ENCODE peak calls at places on chromosome 6, in four cellular contexts. One of them, this sample, is unnamed.

GRCh38 chr6:88953550-88954386 is 9.7 kb downstream of the RNGTT start:
- DNase-seq in psoas muscle: no peak
- DNase-seq in brain microvascular endothelial cell: no peak
- DNase-seq in GM10248: no peak
- DNase-seq in this sample: no peak

GRCh38 chr6:148935705-148936306 is 189.0 kb downstream of the UST start:
- DNase-seq in brain microvascular endothelial cell: peak
- DNase-seq in psoas muscle: no peak
- DNase-seq in GM10248: no peak
- DNase-seq in this sample: no peak

GRCh38 chr6:53793318-53793975 is 1.4 kb upstream of the LRRC1 start:
- DNase-seq in GM10248: peak
- DNase-seq in psoas muscle: no peak
- DNase-seq in brain microvascular endothelial cell: peak
- DNase-seq in this sample: peak

GRCh38 chr6:56691201-56691595 is 48.5 kb upstream of the DST start:
- DNase-seq in GM10248: no peak
- DNase-seq in psoas muscle: no peak
- DNase-seq in brain microvascular endothelial cell: no peak
- DNase-seq in this sample: no peak

GRCh38 chr6:130906736-130907381 is 79.7 kb downstream of the SMLR1 start:
- DNase-seq in GM10248: no peak
- DNase-seq in psoas muscle: no peak
- DNase-seq in brain microvascular endothelial cell: peak
- DNase-seq in this sample: no peak

GRCh38 chr6:89952696-89953095 is 58.4 kb downstream of the GJA10 start:
- DNase-seq in brain microvascular endothelial cell: peak
- DNase-seq in GM10248: no peak
- DNase-seq in psoas muscle: no peak
- DNase-seq in this sample: no peak

GRCh38 chr6:12935637-12936036 is 219.1 kb downstream of the PHACTR1 start:
- DNase-seq in GM10248: no peak
- DNase-seq in psoas muscle: no peak
- DNase-seq in brain microvascular endothelial cell: no peak
- DNase-seq in this sample: no peak

GRCh38 chr6:39816744-39817143 is 24.6 kb downstream of the DAAM2 start:
- DNase-seq in GM10248: no peak
- DNase-seq in brain microvascular endothelial cell: no peak
- DNase-seq in psoas muscle: no peak
- DNase-seq in this sample: no peak

GRCh38 chr6:111804627-111805235 is 68.5 kb downstream of the FYN start:
- DNase-seq in brain microvascular endothelial cell: peak
- DNase-seq in GM10248: peak
- DNase-seq in psoas muscle: no peak
- DNase-seq in this sample: no peak

GRCh38 chr6:85594197-85594930 is 706 bp upstream of the SNX14 start:
- DNase-seq in GM10248: no peak
- DNase-seq in psoas muscle: no peak
- DNase-seq in brain microvascular endothelial cell: no peak
- DNase-seq in this sample: no peak

GRCh38 chr6:20534906-20535305 is 649 bp downstream of the CDKAL1 start:
- DNase-seq in GM10248: no peak
- DNase-seq in brain microvascular endothelial cell: no peak
- DNase-seq in psoas muscle: no peak
- DNase-seq in this sample: no peak

GRCh38 chr6:128179890-128180440 is 279.1 kb upstream of the THEMIS start:
- DNase-seq in psoas muscle: no peak
- DNase-seq in brain microvascular endothelial cell: no peak
- DNase-seq in GM10248: no peak
- DNase-seq in this sample: no peak

GRCh38 chr6:3421763-3422456 is 34.9 kb downstream of the SLC22A23 start:
- DNase-seq in psoas muscle: no peak
- DNase-seq in GM10248: no peak
- DNase-seq in brain microvascular endothelial cell: peak
- DNase-seq in this sample: no peak

GRCh38 chr6:13441778-13442177 is 45.6 kb downstream of the GFOD1 start:
- DNase-seq in brain microvascular endothelial cell: no peak
- DNase-seq in psoas muscle: no peak
- DNase-seq in GM10248: no peak
- DNase-seq in this sample: no peak

GRCh38 chr6:158468666-158469065 is 91.2 kb upstream of the TMEM181 start:
- DNase-seq in psoas muscle: no peak
- DNase-seq in brain microvascular endothelial cell: no peak
- DNase-seq in GM10248: no peak
- DNase-seq in this sample: no peak

GRCh38 chr6:168333471-168333870 is 13.9 kb upstream of the DACT2 start:
- DNase-seq in psoas muscle: no peak
- DNase-seq in GM10248: no peak
- DNase-seq in brain microvascular endothelial cell: no peak
- DNase-seq in this sample: no peak

GRCh38 chr6:47161176-47161687 is 119.1 kb upstream of the ADGRF1 start:
- DNase-seq in brain microvascular endothelial cell: no peak
- DNase-seq in psoas muscle: no peak
- DNase-seq in GM10248: no peak
- DNase-seq in this sample: no peak

GRCh38 chr6:18269717-18270116 is 5.4 kb upstream of the DEK start:
- DNase-seq in GM10248: no peak
- DNase-seq in psoas muscle: no peak
- DNase-seq in brain microvascular endothelial cell: no peak
- DNase-seq in this sample: no peak

GRCh38 chr6:168200571-168201134 is 118.9 kb downstream of the DACT2 start:
- DNase-seq in brain microvascular endothelial cell: no peak
- DNase-seq in GM10248: no peak
- DNase-seq in psoas muscle: no peak
- DNase-seq in this sample: peak

GRCh38 chr6:70709826-70710225 is 42.1 kb downstream of the SMAP1 start:
- DNase-seq in psoas muscle: no peak
- DNase-seq in brain microvascular endothelial cell: peak
- DNase-seq in GM10248: no peak
- DNase-seq in this sample: no peak

GRCh38 chr6:56642366-56643261 is at the start of gene DST:
- DNase-seq in brain microvascular endothelial cell: peak
- DNase-seq in psoas muscle: no peak
- DNase-seq in GM10248: no peak
- DNase-seq in this sample: peak

GRCh38 chr6:155004017-155004416 is 8.9 kb downstream of the TIAM2 start:
- DNase-seq in psoas muscle: no peak
- DNase-seq in GM10248: no peak
- DNase-seq in brain microvascular endothelial cell: no peak
- DNase-seq in this sample: no peak

GRCh38 chr6:26347699-26348098 is 17.3 kb upstream of the BTN3A2 start:
- DNase-seq in psoas muscle: no peak
- DNase-seq in GM10248: no peak
- DNase-seq in brain microvascular endothelial cell: no peak
- DNase-seq in this sample: no peak

DNA sequence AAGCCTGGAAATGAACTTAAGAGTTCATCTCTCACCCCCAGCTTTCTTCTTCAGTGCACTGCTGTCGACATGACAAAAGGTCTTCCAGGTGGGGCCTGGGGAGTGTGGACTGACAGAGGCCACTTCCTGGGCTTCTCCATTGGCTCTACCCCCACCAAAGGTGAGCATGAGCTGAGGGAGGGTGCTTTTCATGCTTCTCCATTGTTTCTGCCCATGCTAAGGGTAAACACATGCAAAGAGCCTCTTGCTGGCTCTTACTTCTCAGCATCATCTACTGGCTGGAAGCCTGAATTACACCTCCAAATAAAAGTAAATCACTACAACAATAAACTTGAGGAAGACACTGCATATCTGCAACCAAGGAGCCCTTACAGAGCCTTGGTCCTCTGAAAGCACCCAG is 227.2 kb downstream of the EPM2A start:
- DNase-seq in psoas muscle: no peak
- DNase-seq in brain microvascular endothelial cell: no peak
- DNase-seq in GM10248: no peak
- DNase-seq in this sample: no peak
- TF ChIP-seq CTCF in psoas muscle: no peak
- TF ChIP-seq CTCF in brain microvascular endothelial cell: peak
- TF ChIP-seq CTCF in GM10248: no peak
- TF ChIP-seq CTCF in this sample: no peak

DNA sequence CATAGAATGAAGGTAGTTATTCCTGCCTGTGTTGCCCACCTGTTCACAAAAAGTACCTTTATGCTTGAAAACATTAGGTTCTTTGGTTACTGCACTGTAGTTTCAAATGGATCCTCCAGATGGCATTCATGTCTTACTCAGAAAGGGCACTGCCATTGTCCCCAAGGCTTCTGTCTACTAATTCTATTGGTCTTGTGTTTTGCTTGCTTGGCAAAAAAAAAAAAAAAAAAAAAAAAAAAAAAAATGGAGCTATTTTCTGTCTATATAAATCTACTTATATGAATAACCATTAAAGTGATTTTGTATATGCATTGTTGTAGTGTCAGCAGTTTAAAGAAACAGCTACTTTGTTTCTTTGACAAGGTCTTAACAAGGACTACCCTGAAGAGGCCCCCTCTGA is 12.7 kb upstream of the EFHC1 start:
- DNase-seq in brain microvascular endothelial cell: peak
- DNase-seq in GM10248: no peak
- DNase-seq in psoas muscle: no peak
- DNase-seq in this sample: no peak
- TF ChIP-seq CTCF in brain microvascular endothelial cell: peak
- TF ChIP-seq CTCF in GM10248: peak
- TF ChIP-seq CTCF in psoas muscle: peak
- TF ChIP-seq CTCF in this sample: peak

GRCh38 chr6:160979063-160979708 is 12.4 kb upstream of the MAP3K4 start:
- DNase-seq in psoas muscle: no peak
- DNase-seq in brain microvascular endothelial cell: no peak
- DNase-seq in GM10248: no peak
- DNase-seq in this sample: no peak
- TF ChIP-seq CTCF in psoas muscle: no peak
- TF ChIP-seq CTCF in brain microvascular endothelial cell: no peak
- TF ChIP-seq CTCF in GM10248: no peak
- TF ChIP-seq CTCF in this sample: no peak

DNA sequence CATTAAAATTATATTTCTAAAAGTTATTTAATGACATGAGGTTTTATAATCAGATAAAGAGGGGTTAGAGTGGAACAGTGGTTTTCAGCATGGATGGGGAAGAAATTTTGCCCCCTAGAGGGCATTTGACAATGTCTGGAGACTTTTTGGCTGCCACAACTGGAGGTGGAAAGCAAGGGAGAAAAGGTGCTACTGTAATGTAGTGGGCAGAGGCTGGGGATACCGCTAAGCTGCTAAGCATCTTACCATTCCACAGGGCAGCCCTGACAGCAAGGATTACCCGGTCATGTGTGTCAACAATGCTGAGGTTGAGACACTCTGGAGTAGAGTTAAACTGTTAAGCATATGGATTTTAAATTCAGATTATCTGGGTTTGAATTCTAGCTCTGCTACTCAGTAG is 52.9 kb upstream of the FABP7 start:
- DNase-seq in GM10248: no peak
- DNase-seq in psoas muscle: no peak
- DNase-seq in brain microvascular endothelial cell: peak
- DNase-seq in this sample: no peak
- TF ChIP-seq CTCF in GM10248: no peak
- TF ChIP-seq CTCF in psoas muscle: peak
- TF ChIP-seq CTCF in brain microvascular endothelial cell: peak
- TF ChIP-seq CTCF in this sample: peak

GRCh38 chr6:132669690-132670291 is 10.8 kb upstream of the TAAR1 start:
- DNase-seq in psoas muscle: no peak
- DNase-seq in brain microvascular endothelial cell: no peak
- DNase-seq in GM10248: peak
- DNase-seq in this sample: no peak
- TF ChIP-seq CTCF in psoas muscle: peak
- TF ChIP-seq CTCF in brain microvascular endothelial cell: peak
- TF ChIP-seq CTCF in GM10248: peak
- TF ChIP-seq CTCF in this sample: peak

DNA sequence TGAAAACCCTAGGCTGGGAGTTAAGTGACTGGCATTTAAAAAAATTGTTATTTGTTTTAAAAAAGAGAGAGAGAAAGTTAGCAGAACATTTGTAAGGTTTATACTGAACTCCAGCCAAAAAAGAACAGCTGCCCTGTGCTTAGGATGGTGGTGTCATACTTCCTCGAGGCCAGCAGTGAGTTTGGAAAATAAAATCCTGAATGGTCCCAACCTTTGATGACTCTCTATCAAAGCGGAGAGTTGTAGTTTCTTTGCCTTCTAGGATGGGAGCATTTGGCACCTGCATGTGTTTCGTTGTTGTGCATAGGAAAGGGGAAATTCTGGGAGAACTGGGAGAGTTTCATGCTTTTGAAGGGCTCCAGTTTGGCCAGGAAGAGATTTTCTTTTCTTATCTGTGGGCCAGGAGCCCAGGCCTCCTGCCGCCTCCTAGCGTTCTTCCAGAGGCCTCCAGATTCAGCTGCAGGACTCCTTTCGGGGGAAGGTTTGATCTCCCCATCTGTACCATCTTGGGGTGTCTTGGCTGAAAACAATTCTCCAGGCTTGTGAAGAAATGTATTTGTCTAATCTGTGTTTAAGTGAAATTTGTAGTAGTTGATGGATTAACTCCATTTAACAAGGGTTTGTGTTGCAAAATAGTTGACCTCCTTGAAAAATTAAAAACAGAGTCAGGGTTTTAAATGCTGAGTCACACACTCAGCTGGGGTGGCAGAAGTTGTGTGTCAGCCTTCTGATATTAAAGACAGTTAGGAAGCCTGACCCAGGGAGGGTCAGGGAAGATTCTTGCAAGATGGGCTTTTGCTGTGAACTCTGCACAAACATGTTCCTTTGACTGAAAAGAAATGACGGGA is 63.4 kb downstream of the TXNDC5 start:
- DNase-seq in psoas muscle: no peak
- DNase-seq in GM10248: no peak
- DNase-seq in brain microvascular endothelial cell: peak
- DNase-seq in this sample: no peak
- TF ChIP-seq CTCF in psoas muscle: no peak
- TF ChIP-seq CTCF in GM10248: no peak
- TF ChIP-seq CTCF in brain microvascular endothelial cell: peak
- TF ChIP-seq CTCF in this sample: peak

DNA sequence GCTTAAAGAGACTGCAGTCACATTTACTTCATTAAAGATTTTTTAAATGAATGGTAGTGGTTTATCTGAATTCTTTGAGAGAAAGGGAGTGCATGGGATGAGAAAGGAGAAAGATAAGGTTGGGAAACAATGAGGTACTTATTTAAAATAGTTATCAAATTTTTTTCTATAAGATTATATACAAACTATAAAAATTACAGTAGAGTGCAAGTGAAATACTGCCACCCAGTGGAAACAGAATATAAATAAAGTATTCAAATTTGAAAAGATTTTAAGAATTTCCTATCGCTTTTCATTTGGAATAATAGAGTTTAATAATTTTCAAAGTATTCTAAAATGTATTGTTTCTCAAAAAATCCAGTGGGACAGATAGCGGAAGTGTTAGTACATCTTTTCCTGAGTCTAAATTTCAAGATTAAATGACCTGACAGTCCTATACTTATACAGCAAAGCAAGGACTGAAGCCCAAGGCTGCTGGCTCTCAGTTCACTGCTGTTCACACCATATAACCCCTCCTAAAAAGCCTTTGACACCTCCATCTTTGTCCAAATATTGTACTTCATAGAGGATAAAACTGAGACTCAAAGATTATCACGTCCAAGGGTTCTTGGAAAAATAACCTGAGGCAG is 31.1 kb downstream of the EPM2A start:
- DNase-seq in GM10248: no peak
- DNase-seq in brain microvascular endothelial cell: no peak
- DNase-seq in psoas muscle: no peak
- DNase-seq in this sample: no peak
- TF ChIP-seq CTCF in GM10248: peak
- TF ChIP-seq CTCF in brain microvascular endothelial cell: no peak
- TF ChIP-seq CTCF in psoas muscle: peak
- TF ChIP-seq CTCF in this sample: peak